ENCODE peak calls at places on chromosomes 13 and 19, in four cellular contexts. F, L, Z and T are unnamed samples.

GRCh38 chr19:4654437-4655361 is 15.4 kb downstream of the TNFAIP8L1 start:
- DNase-seq in F (no peak), L (peak), Z (peak), T (no peak)

GRCh38 chr13:45143346-45143751 is 23.0 kb downstream of the GTF2F2 start:
- DNase-seq in F (no peak), L (no peak), Z (no peak), T (no peak)

GRCh38 chr13:23871616-23872220 is 17.5 kb downstream of the MIPEP start:
- DNase-seq in F (no peak), L (no peak), Z (peak), T (peak)

GRCh38 chr19:48896191-48896720 is 2.3 kb downstream of the TULP2 start:
- DNase-seq in F (peak), L (peak), Z (no peak), T (peak)

GRCh38 chr19:23254141-23254910 is 4.1 kb upstream of the ZNF724 start:
- DNase-seq in F (no peak), L (no peak), Z (no peak), T (no peak)

GRCh38 chr19:17866312-17867012 is 5.3 kb upstream of the SLC5A5 start:
- DNase-seq in F (no peak), L (no peak), Z (no peak), T (no peak)

GRCh38 chr19:7916137-7916907 is 1.7 kb downstream of the TGFBR3L start:
- DNase-seq in F (peak), L (no peak), Z (no peak), T (no peak)

GRCh38 chr19:37963190-37963947 is 56.4 kb downstream of the SIPA1L3 start:
- DNase-seq in F (no peak), L (no peak), Z (peak), T (no peak)

GRCh38 chr13:36533806-36534205 is 101.5 kb downstream of the CCNA1 start:
- DNase-seq in F (no peak), L (no peak), Z (no peak), T (no peak)

GRCh38 chr13:30870049-30870884 is 35.8 kb upstream of the MEDAG start:
- DNase-seq in F (peak), L (peak), Z (no peak), T (peak)

GRCh38 chr19:37669336-37669963 is 14.2 kb upstream of the ZFP30 start:
- DNase-seq in F (no peak), L (no peak), Z (no peak), T (no peak)

GRCh38 chr13:37453246-37453645 is 145.3 kb downstream of the POSTN start:
- DNase-seq in F (no peak), L (no peak), Z (no peak), T (no peak)

GRCh38 chr19:19538077-19538764 is at the start of gene CILP2:
- DNase-seq in F (peak), L (peak), Z (no peak), T (peak)

GRCh38 chr19:4059931-4060620 is 6.6 kb downstream of the ZBTB7A start:
- DNase-seq in F (no peak), L (peak), Z (no peak), T (no peak)

GRCh38 chr19:32330149-32330548 is 15.3 kb upstream of the ZNF507 start:
- DNase-seq in F (no peak), L (no peak), Z (no peak), T (no peak)

GRCh38 chr19:681029-681626 is 4.9 kb downstream of the FSTL3 start:
- DNase-seq in F (peak), L (no peak), Z (no peak), T (peak)
- TF ChIP-seq ELF4 in F (no peak), L (no peak), Z (no peak), T (no peak)

DNA sequence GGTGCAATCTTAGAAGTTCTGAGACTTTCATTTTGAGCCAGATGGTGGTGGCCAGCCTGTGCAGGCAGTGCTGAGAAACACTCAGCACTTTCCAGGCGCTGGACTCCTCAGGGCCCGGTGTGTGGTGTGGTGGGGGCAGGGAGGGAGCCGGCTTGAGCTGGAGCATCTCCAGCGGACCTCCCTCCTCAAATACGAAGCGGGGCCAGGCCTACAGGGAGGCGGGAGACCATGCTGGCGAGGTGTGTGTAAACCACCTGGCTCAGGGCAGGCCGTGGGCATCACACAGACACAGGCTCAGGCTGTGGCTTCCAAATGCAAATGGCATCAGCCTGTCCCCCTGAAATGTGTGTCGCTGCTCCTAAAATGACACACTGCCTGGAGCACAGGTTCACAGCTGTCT is 33.3 kb upstream of the RANBP3 start:
- DNase-seq in F (no peak), L (no peak), Z (no peak), T (no peak)
- TF ChIP-seq SP1 in F (no peak), L (no peak), Z (no peak), T (no peak)

DNA sequence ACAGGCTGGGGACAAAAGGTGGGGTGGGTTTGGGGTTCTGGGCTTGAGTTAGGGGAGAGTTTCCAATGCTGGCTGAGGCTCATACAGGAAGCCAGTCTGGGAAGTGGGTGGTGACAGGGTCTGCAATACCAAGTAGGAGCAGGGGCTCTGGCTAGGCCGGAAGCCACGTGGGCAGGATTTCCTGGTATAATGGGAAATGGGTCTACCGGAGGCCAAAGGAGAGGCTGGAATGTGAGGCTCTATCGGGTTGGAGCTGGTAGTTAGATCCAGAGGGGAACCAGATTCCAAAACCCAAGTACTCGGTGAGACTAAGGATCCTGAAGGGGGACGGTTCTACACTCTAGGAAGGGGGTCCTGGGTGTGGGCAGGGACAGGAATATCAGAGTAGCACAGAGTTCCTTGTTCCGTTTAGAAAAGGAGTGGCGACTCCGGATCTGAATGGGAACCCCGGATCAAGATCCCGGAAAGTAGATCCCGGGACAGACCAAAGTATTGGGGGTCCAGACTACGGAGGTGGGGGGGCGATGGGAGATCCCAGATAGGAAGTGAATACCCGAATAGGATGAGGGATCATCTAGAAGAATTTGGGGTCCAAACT is 802 bp downstream of the CDC37 start:
- DNase-seq in F (no peak), L (peak), Z (peak), T (no peak)
- TF ChIP-seq ELF4 in F (no peak), L (no peak), Z (no peak), T (no peak)

DNA sequence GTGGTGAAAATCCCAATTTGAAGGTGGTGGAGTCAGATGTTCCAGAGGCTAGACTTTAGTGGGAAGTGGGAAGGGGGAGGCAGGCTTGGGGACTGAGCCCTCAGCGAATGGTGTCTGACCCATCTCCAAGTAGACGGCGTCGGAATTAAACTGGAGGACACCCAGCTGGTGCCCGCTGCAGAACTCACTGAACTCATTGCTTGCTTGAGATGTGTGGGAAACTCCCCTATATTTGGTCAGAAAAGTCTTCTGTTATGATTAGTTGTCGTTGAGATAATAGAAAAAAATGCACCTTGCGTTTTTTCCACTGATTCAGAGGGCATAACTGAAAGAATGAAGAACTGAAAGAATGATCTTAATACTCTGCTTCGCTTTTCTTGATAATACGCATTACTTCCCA is 871 bp upstream of the ZNF583 start:
- DNase-seq in F (no peak), L (no peak), Z (no peak), T (no peak)
- TF ChIP-seq SP1 in F (no peak), L (no peak), Z (no peak), T (no peak)